ENCODE peak calls at places on chromosome 2, in nine cellular contexts. G is stomach, T is transverse colon, R is HL-60, X is spleen, P is sigmoid colon, U is GM12891, C is GM23338, F is K562. A is an unnamed sample.

GRCh38 chr2:238635637-238636036 is 208.9 kb downstream of the ASB1 start:
- DNase-seq in G (no peak), F (no peak), T (no peak), P (peak; percentile 76), U (no peak), R (no peak), C (no peak), X (no peak), A (peak; percentile 69)

GRCh38 chr2:106724301-106724794 is 161.6 kb downstream of the ST6GAL2 start:
- DNase-seq in X (no peak), F (no peak), U (no peak), T (no peak), G (no peak), C (no peak), R (no peak), P (no peak), A (no peak)

GRCh38 chr2:240557101-240557751 is 562 bp downstream of the ANKMY1 start:
- DNase-seq in G (no peak), R (no peak), F (no peak), T (peak; percentile 15), P (no peak), C (peak; percentile 48), U (no peak), X (peak; percentile 83), A (peak; percentile 58)

GRCh38 chr2:112187805-112188596 is 49.8 kb downstream of the FBLN7 start:
- DNase-seq in G (no peak), F (peak; percentile 84), X (no peak), T (peak; percentile 22), C (no peak), U (peak; percentile 56), P (no peak), R (no peak), A (peak; percentile 85)

GRCh38 chr2:177429688-177430325 is 37.2 kb downstream of the AGPS start:
- DNase-seq in P (no peak), R (no peak), G (no peak), C (no peak), F (no peak), X (no peak), U (no peak), T (no peak), A (no peak)

GRCh38 chr2:150143087-150143536 is 344.4 kb downstream of the RND3 start:
- DNase-seq in T (no peak), X (no peak), C (no peak), G (no peak), R (no peak), P (no peak), F (no peak), U (no peak), A (no peak)

GRCh38 chr2:237432484-237433092 is 18.6 kb upstream of the COL6A3 start:
- DNase-seq in R (no peak), U (no peak), X (peak; percentile 86), G (no peak), C (no peak), P (no peak), F (no peak), T (no peak), A (no peak)

GRCh38 chr2:160791884-160792283 is 298.3 kb upstream of the RBMS1 start:
- DNase-seq in U (no peak), X (no peak), G (no peak), F (no peak), T (no peak), R (no peak), P (no peak), C (no peak), A (no peak)

GRCh38 chr2:236932711-236933300 is 152.9 kb upstream of the COPS8 start:
- DNase-seq in R (no peak), F (no peak), G (no peak), X (no peak), T (no peak), U (no peak), C (no peak), P (no peak), A (peak; percentile 83)

GRCh38 chr2:66839551-66840320 is 404.8 kb downstream of the MEIS1 start:
- DNase-seq in U (no peak), R (no peak), F (no peak), G (no peak), P (no peak), T (no peak), X (no peak), C (no peak), A (no peak)

GRCh38 chr2:48754874-48755273 is 650 bp downstream of the LHCGR start:
- DNase-seq in R (no peak), F (no peak), X (no peak), P (no peak), G (no peak), T (no peak), C (peak; percentile 39), U (no peak), A (no peak)

GRCh38 chr2:33436083-33436482 is 40.4 kb upstream of the RASGRP3 start:
- DNase-seq in X (no peak), P (no peak), G (no peak), C (no peak), R (no peak), F (no peak), U (no peak), T (no peak), A (no peak)

GRCh38 chr2:44155577-44156446 is 12.9 kb upstream of the PPM1B start:
- DNase-seq in R (no peak), C (no peak), T (no peak), G (no peak), F (peak; percentile 38), P (no peak), U (no peak), X (no peak), A (no peak)

GRCh38 chr2:101974663-101975062 is 17.1 kb upstream of the IL1R2 start:
- DNase-seq in G (no peak), F (no peak), P (no peak), X (no peak), T (no peak), U (no peak), R (no peak), C (peak; percentile 60), A (no peak)

GRCh38 chr2:217687771-217688170 is 315.0 kb downstream of the TNS1 start:
- DNase-seq in G (no peak), F (no peak), T (no peak), P (no peak), R (no peak), X (no peak), U (no peak), C (no peak), A (peak; percentile 77)

GRCh38 chr2:38176619-38177021 is 100.7 kb upstream of the CYP1B1 start:
- DNase-seq in P (no peak), R (peak; percentile 62), C (no peak), G (no peak), F (no peak), T (no peak), U (no peak), X (no peak), A (no peak)
- TF ChIP-seq POLR2AphosphoS5 in P (no peak), R (peak; percentile 26), C (no peak), G (peak; percentile 42), F (no peak), T (no peak), U (no peak), X (no peak), A (no peak)

GRCh38 chr2:231212329-231212845 is 14.0 kb downstream of the ARMC9 start:
- DNase-seq in T (no peak), G (no peak), R (no peak), U (no peak), X (no peak), P (peak; percentile 49), C (no peak), F (no peak), A (no peak)
- TF ChIP-seq POLR2AphosphoS5 in T (no peak), G (no peak), R (no peak), U (no peak), X (no peak), P (no peak), C (no peak), F (no peak), A (no peak)

GRCh38 chr2:166375205-166375735 is 474 bp downstream of the SCN9A start:
- DNase-seq in F (no peak), C (peak; percentile 32), U (no peak), P (no peak), R (no peak), X (no peak), G (no peak), T (no peak), A (no peak)

GRCh38 chr2:166373539-166373938 is 2.2 kb downstream of the SCN9A start:
- DNase-seq in U (no peak), T (no peak), X (no peak), G (no peak), R (no peak), F (no peak), C (no peak), P (no peak), A (no peak)

GRCh38 chr2:166372046-166372445 is 3.7 kb downstream of the SCN9A start:
- DNase-seq in C (no peak), T (no peak), X (no peak), U (no peak), G (no peak), R (no peak), P (no peak), F (no peak), A (no peak)

GRCh38 chr2:166373105-166373504 is 2.6 kb downstream of the SCN9A start:
- DNase-seq in G (no peak), P (no peak), F (no peak), T (no peak), R (no peak), U (no peak), C (no peak), X (no peak), A (no peak)

GRCh38 chr2:166373951-166374350 is 1.8 kb downstream of the SCN9A start:
- DNase-seq in X (no peak), R (no peak), F (peak; percentile 84), U (no peak), G (no peak), T (peak; percentile 9), C (peak; percentile 9), P (no peak), A (no peak)
- TF ChIP-seq POLR2AphosphoS5 in X (no peak), R (no peak), F (peak; percentile 38), U (no peak), G (no peak), T (no peak), C (no peak), P (no peak), A (no peak)

GRCh38 chr2:47232738-47233415 is 77.8 kb upstream of the STPG4 start:
- DNase-seq in U (no peak), F (no peak), C (no peak), R (no peak), G (no peak), X (no peak), T (no peak), P (no peak), A (no peak)
- TF ChIP-seq POLR2AphosphoS5 in U (no peak), F (no peak), C (no peak), R (no peak), G (no peak), X (no peak), T (peak; percentile 49), P (peak; percentile 51), A (no peak)

GRCh38 chr2:61962095-61962984 is 56.9 kb downstream of the COMMD1 start:
- DNase-seq in R (no peak), P (no peak), X (no peak), F (no peak), U (no peak), C (peak; percentile 15), T (peak; percentile 40), G (no peak), A (no peak)

GRCh38 chr2:61961231-61961901 is 55.9 kb downstream of the COMMD1 start:
- DNase-seq in X (no peak), T (no peak), F (no peak), C (no peak), P (no peak), U (no peak), R (no peak), G (no peak), A (no peak)

GRCh38 chr2:61959381-61960293 is 54.2 kb downstream of the COMMD1 start:
- DNase-seq in X (no peak), P (no peak), G (no peak), F (no peak), U (no peak), R (peak; percentile 4), C (no peak), T (peak; percentile 45), A (no peak)
- TF ChIP-seq POLR2AphosphoS5 in X (no peak), P (no peak), G (no peak), F (no peak), U (no peak), R (no peak), C (no peak), T (no peak), A (no peak)